ENCODE peak calls at places on chromosomes 12 and 14, in six cellular contexts. X is esophagus muscularis mucosa, D is K562, M is GM12891, B is HepG2, U is HCT116. P is an unnamed sample.

GRCh38 chr14:90758028-90758889 is 58.0 kb downstream of the TTC7B start:
- DNase-seq in U (peak; percentile 79), X (peak; percentile 96), M (peak; percentile 94), B (peak; percentile 79), D (peak; percentile 97), P (peak; percentile 99)

GRCh38 chr14:95137804-95138167 is 19.5 kb downstream of the DICER1 start:
- DNase-seq in U (no peak), X (no peak), D (no peak), B (no peak), M (no peak), P (no peak)

GRCh38 chr14:96852823-96853422 is 55.7 kb downstream of the VRK1 start:
- DNase-seq in X (no peak), B (peak; percentile 18), M (no peak), U (peak; percentile 26), D (peak; percentile 13), P (no peak)

GRCh38 chr12:128619263-128619662 is 204.5 kb downstream of the SLC15A4 start:
- DNase-seq in B (no peak), M (no peak), D (no peak), X (no peak), U (no peak), P (no peak)

GRCh38 chr12:111893287-111893686 is 51.3 kb downstream of the MAPKAPK5 start:
- DNase-seq in D (no peak), U (no peak), X (no peak), B (no peak), M (no peak), P (no peak)

GRCh38 chr12:77575376-77575775 is 255.3 kb upstream of the NAV3 start:
- DNase-seq in X (no peak), U (no peak), B (no peak), M (no peak), D (no peak), P (no peak)

GRCh38 chr14:103298620-103299019 is 35.4 kb upstream of the EIF5 start:
- DNase-seq in X (no peak), D (no peak), U (no peak), M (no peak), B (peak; percentile 34), P (no peak)

GRCh38 chr14:49612251-49612650 is 8.2 kb downstream of the RPL36AL start:
- DNase-seq in M (no peak), D (no peak), X (no peak), U (no peak), B (no peak), P (no peak)

GRCh38 chr12:32893458-32893857 is 3.1 kb downstream of the PKP2 start:
- DNase-seq in M (no peak), U (no peak), X (no peak), B (peak; percentile 74), D (no peak), P (no peak)

GRCh38 chr14:24387014-24387355 is 11.8 kb upstream of the NYNRIN start:
- DNase-seq in M (no peak), B (no peak), U (no peak), D (no peak), X (no peak), P (no peak)

GRCh38 chr14:55807059-55807499 is 227.1 kb downstream of the KTN1 start:
- DNase-seq in M (no peak), D (peak; percentile 29), B (peak; percentile 28), U (peak; percentile 70), X (peak; percentile 93), P (no peak)

GRCh38 chr14:61406670-61407069 is 85.3 kb downstream of the PRKCH start:
- DNase-seq in B (no peak), U (no peak), M (no peak), D (no peak), X (peak; percentile 39), P (no peak)

GRCh38 chr12:28512876-28513275 is 322.6 kb downstream of the CCDC91 start:
- DNase-seq in M (no peak), X (no peak), D (no peak), B (no peak), U (no peak), P (no peak)

GRCh38 chr12:48000878-48001321 is 3.4 kb downstream of the COL2A1 start:
- DNase-seq in U (peak; percentile 1), D (no peak), B (no peak), X (no peak), M (no peak), P (peak; percentile 77)

GRCh38 chr12:56021882-56022497 is 1.1 kb downstream of the IKZF4 start:
- DNase-seq in M (no peak), X (no peak), D (no peak), U (no peak), B (no peak), P (no peak)

GRCh38 chr14:21066882-21067502 is 3.1 kb upstream of the ARHGEF40 start:
- DNase-seq in B (peak; percentile 48), X (no peak), M (no peak), U (peak; percentile 19), D (peak; percentile 29), P (no peak)

GRCh38 chr12:53025250-53025649 is 19.0 kb downstream of the EIF4B start:
- DNase-seq in U (no peak), M (no peak), B (no peak), X (no peak), D (no peak), P (no peak)

GRCh38 chr14:84312551-84312950 is 1217.4 kb upstream of the FLRT2 start:
- DNase-seq in B (no peak), U (no peak), X (no peak), D (no peak), M (no peak), P (no peak)

GRCh38 chr14:61965030-61965745 is 203.0 kb downstream of the SNAPC1 start:
- DNase-seq in M (no peak), X (no peak), B (peak; percentile 25), U (no peak), D (no peak), P (no peak)

GRCh38 chr12:122117979-122118378 is 39.4 kb downstream of the MLXIP start:
- DNase-seq in M (no peak), X (no peak), D (no peak), U (no peak), B (no peak), P (no peak)

GRCh38 chr12:115426732-115427131 is 742.8 kb upstream of the TBX3 start:
- DNase-seq in D (no peak), X (no peak), U (no peak), B (peak; percentile 92), M (no peak), P (no peak)

GRCh38 chr12:12720052-12720451 is 2.9 kb downstream of the CDKN1B start:
- DNase-seq in B (no peak), M (no peak), U (no peak), X (no peak), D (no peak), P (no peak)

GRCh38 chr12:72318341-72318740 is 46.2 kb downstream of the TRHDE start:
- DNase-seq in U (no peak), X (no peak), M (no peak), D (no peak), B (no peak), P (no peak)

GRCh38 chr12:94712852-94713545 is 62.6 kb upstream of the TMCC3 start:
- DNase-seq in M (no peak), D (no peak), X (no peak), B (no peak), U (no peak), P (no peak)
- TF ChIP-seq POLR2A in M (no peak), D (no peak), X (no peak), B (no peak), U (no peak), P (no peak)

DNA sequence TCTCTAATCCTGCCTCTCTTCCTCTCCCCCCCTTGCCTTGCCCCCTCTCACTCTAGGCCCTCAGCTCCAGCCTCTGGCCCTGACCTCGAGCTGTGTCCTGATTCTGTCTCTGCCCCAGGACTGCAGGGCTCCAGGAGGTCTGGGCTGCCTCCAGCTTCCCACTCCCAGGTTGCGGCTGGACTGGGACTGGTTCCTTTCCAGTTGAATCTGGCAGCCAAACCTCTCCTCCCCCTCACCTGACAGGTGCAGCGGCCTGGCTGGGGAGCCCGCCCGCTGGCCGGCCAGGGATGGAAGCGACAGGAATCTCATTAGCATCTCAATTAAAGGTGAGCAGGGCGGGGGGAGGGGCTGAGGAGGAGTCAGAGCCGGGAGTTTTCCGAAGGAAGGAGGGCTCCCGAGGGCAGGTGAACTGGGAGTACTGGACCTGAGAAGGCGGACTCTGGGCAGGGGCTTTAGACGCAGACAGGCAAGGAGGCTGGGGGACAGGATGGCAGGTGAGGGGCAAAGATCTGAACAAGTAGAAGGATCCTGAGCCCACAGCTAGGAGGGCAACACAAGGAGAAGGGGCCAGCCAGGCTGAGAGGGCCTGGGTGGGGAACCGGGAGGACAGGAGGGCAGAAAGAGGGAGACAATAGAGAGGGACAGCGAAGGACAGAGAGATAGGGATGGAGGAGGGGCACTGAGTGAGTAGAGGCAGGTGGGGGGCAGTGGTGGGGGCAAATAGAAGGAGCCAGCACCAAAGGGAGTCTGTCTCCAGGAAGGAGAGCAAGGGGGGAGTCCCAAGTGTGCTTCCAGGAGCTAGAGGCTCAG is at the start of gene SCNN1A:
- DNase-seq in B (no peak), U (no peak), X (no peak), M (no peak), D (no peak), P (no peak)
- TF ChIP-seq POLR2A in B (no peak), U (no peak), X (no peak), M (no peak), D (no peak), P (no peak)

GRCh38 chr14:31209605-31210004 is 2.0 kb upstream of the HECTD1 start:
- DNase-seq in B (no peak), D (no peak), U (no peak), M (no peak), X (no peak), P (no peak)

GRCh38 chr14:31208546-31209424 is 1.2 kb upstream of the HECTD1 start:
- DNase-seq in M (peak; percentile 18), X (no peak), D (no peak), U (no peak), B (no peak), P (no peak)

GRCh38 chr14:31206536-31207286 is 882 bp downstream of the HECTD1 start:
- DNase-seq in B (peak; percentile 50), U (no peak), D (peak; percentile 17), X (no peak), M (peak; percentile 15), P (no peak)

GRCh38 chr14:31207287-31207745 is 277 bp downstream of the HECTD1 start:
- DNase-seq in U (no peak), M (no peak), X (peak; percentile 96), B (no peak), D (no peak), P (no peak)

GRCh38 chr14:31207746-31208545 is at the start of gene HECTD1:
- DNase-seq in U (peak; percentile 67), B (peak; percentile 93), M (peak; percentile 80), D (peak; percentile 90), X (peak; percentile 93), P (peak; percentile 59)
- TF ChIP-seq POLR2A in U (peak; percentile 81), B (no peak), M (peak; percentile 82), D (peak; percentile 92), X (peak; percentile 16), P (peak; percentile 91)

DNA sequence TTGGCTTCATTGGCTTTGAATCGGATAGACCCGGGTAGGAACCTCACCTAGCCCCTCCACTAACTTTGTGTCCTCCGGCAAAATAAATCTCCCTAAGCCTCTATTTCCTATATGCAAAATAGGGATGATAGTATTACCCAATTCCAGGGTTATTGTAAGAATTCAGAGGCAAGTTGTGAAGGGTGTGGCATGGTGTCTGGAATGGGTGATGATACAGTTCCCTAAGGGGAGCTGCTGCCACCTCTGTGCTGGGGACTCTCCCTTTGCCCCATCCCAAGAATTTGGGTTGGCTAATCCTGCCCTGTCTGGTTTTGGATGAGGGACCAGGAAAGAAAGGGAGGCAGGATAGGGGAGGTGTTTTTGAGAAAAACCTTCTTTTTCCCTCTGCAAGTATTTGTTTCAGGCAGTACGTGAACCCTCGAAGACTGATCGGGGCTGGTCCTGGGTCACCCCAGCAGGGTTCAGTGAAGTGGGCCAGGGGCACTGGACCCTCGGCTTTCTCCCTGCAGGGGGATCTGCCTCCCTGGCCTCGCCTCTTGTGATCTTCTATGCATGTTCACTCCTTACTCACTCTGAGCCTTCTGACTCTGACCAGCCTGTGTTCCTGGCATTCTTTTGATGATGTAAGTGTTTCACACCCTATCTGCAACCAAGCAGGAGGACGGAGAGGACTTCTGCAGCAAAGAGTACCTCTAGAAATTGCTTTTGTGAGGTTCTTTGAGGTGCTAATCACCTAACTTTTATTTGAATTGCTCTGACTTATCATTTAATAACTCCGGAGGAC is 60.8 kb downstream of the RASSF3 start:
- DNase-seq in M (no peak), B (no peak), D (no peak), X (no peak), U (peak; percentile 59), P (no peak)
- TF ChIP-seq POLR2A in M (no peak), B (no peak), D (no peak), X (no peak), U (no peak), P (no peak)

P was measured in H54.